ENCODE peak calls at places on chromosomes 7 and 10, in eight cellular contexts. One of them, this sample, is unnamed.

GRCh38 chr7:92417913-92418312 is 29.4 kb upstream of the GATAD1 start:
- DNase-seq in HCT116: no peak
- DNase-seq in A549: no peak
- DNase-seq in heart left ventricle: no peak
- DNase-seq in stomach: no peak
- DNase-seq in thyroid gland: peak; percentile 19
- DNase-seq in NB4: peak; percentile 12
- DNase-seq in upper lobe of left lung: no peak
- DNase-seq in this sample: no peak

GRCh38 chr7:51070163-51070562 is 246.4 kb downstream of the COBL start:
- DNase-seq in HCT116: no peak
- DNase-seq in A549: no peak
- DNase-seq in heart left ventricle: no peak
- DNase-seq in stomach: no peak
- DNase-seq in thyroid gland: no peak
- DNase-seq in NB4: no peak
- DNase-seq in upper lobe of left lung: no peak
- DNase-seq in this sample: no peak

GRCh38 chr10:75651452-75651851 is 220.0 kb downstream of the LRMDA start:
- DNase-seq in HCT116: peak; percentile 15
- DNase-seq in A549: peak; percentile 33
- DNase-seq in heart left ventricle: no peak
- DNase-seq in stomach: no peak
- DNase-seq in thyroid gland: peak; percentile 14
- DNase-seq in NB4: peak; percentile 62
- DNase-seq in upper lobe of left lung: no peak
- DNase-seq in this sample: no peak

GRCh38 chr7:25307624-25308023 is 79.3 kb upstream of the NPVF start:
- DNase-seq in HCT116: no peak
- DNase-seq in A549: no peak
- DNase-seq in heart left ventricle: no peak
- DNase-seq in stomach: no peak
- DNase-seq in thyroid gland: no peak
- DNase-seq in NB4: no peak
- DNase-seq in upper lobe of left lung: no peak
- DNase-seq in this sample: no peak

GRCh38 chr10:123556736-123557135 is 109.4 kb upstream of the GPR26 start:
- DNase-seq in HCT116: no peak
- DNase-seq in A549: no peak
- DNase-seq in heart left ventricle: no peak
- DNase-seq in stomach: no peak
- DNase-seq in thyroid gland: no peak
- DNase-seq in NB4: no peak
- DNase-seq in upper lobe of left lung: peak; percentile 50
- DNase-seq in this sample: no peak

GRCh38 chr10:134743-135600 is at the start of gene ZMYND11:
- DNase-seq in HCT116: no peak
- DNase-seq in A549: peak; percentile 59
- DNase-seq in heart left ventricle: peak; percentile 79
- DNase-seq in stomach: peak; percentile 67
- DNase-seq in thyroid gland: peak; percentile 79
- DNase-seq in NB4: peak; percentile 80
- DNase-seq in upper lobe of left lung: peak; percentile 95
- DNase-seq in this sample: peak; percentile 83

GRCh38 chr7:90625562-90625961 is 29.4 kb downstream of the CDK14 start:
- DNase-seq in HCT116: no peak
- DNase-seq in A549: no peak
- DNase-seq in heart left ventricle: peak; percentile 57
- DNase-seq in stomach: no peak
- DNase-seq in thyroid gland: peak; percentile 31
- DNase-seq in NB4: no peak
- DNase-seq in upper lobe of left lung: no peak
- DNase-seq in this sample: peak; percentile 68

GRCh38 chr7:102260856-102261255 is 25.8 kb upstream of the SH2B2 start:
- DNase-seq in HCT116: no peak
- DNase-seq in A549: no peak
- DNase-seq in heart left ventricle: peak; percentile 83
- DNase-seq in stomach: no peak
- DNase-seq in thyroid gland: peak; percentile 39
- DNase-seq in NB4: no peak
- DNase-seq in upper lobe of left lung: no peak
- DNase-seq in this sample: peak; percentile 38

GRCh38 chr7:98110249-98111022 is 3.8 kb downstream of the LMTK2 start:
- DNase-seq in HCT116: no peak
- DNase-seq in A549: peak; percentile 39
- DNase-seq in heart left ventricle: peak; percentile 50
- DNase-seq in stomach: peak; percentile 71
- DNase-seq in thyroid gland: peak; percentile 45
- DNase-seq in NB4: no peak
- DNase-seq in upper lobe of left lung: no peak
- DNase-seq in this sample: no peak

GRCh38 chr10:6536102-6536501 is 44.0 kb downstream of the PRKCQ start:
- DNase-seq in HCT116: no peak
- DNase-seq in A549: no peak
- DNase-seq in heart left ventricle: no peak
- DNase-seq in stomach: no peak
- DNase-seq in thyroid gland: no peak
- DNase-seq in NB4: no peak
- DNase-seq in upper lobe of left lung: no peak
- DNase-seq in this sample: no peak

GRCh38 chr7:105496501-105496900 is 25.6 kb downstream of the PUS7 start:
- DNase-seq in HCT116: no peak
- DNase-seq in A549: no peak
- DNase-seq in heart left ventricle: no peak
- DNase-seq in stomach: no peak
- DNase-seq in thyroid gland: no peak
- DNase-seq in NB4: no peak
- DNase-seq in upper lobe of left lung: no peak
- DNase-seq in this sample: no peak

GRCh38 chr7:93620057-93620456 is 45.5 kb upstream of the CALCR start:
- DNase-seq in HCT116: no peak
- DNase-seq in A549: no peak
- DNase-seq in heart left ventricle: no peak
- DNase-seq in stomach: no peak
- DNase-seq in thyroid gland: no peak
- DNase-seq in NB4: no peak
- DNase-seq in upper lobe of left lung: no peak
- DNase-seq in this sample: no peak

GRCh38 chr7:139703468-139704307 is 74.1 kb downstream of the HIPK2 start:
- DNase-seq in HCT116: no peak
- DNase-seq in A549: no peak
- DNase-seq in heart left ventricle: no peak
- DNase-seq in stomach: no peak
- DNase-seq in thyroid gland: no peak
- DNase-seq in NB4: no peak
- DNase-seq in upper lobe of left lung: no peak
- DNase-seq in this sample: no peak
- TF ChIP-seq POLR2A in HCT116: no peak
- TF ChIP-seq POLR2A in A549: no peak
- TF ChIP-seq POLR2A in heart left ventricle: no peak
- TF ChIP-seq POLR2A in stomach: no peak
- TF ChIP-seq POLR2A in thyroid gland: no peak
- TF ChIP-seq POLR2A in NB4: no peak
- TF ChIP-seq POLR2A in upper lobe of left lung: no peak
- TF ChIP-seq POLR2A in this sample: no peak

GRCh38 chr10:133224076-133224475 is 5.9 kb upstream of the UTF1 start:
- DNase-seq in HCT116: no peak
- DNase-seq in A549: no peak
- DNase-seq in heart left ventricle: no peak
- DNase-seq in stomach: no peak
- DNase-seq in thyroid gland: no peak
- DNase-seq in NB4: no peak
- DNase-seq in upper lobe of left lung: peak; percentile 77
- DNase-seq in this sample: no peak

GRCh38 chr10:133227256-133227655 is 2.8 kb upstream of the UTF1 start:
- DNase-seq in HCT116: no peak
- DNase-seq in A549: no peak
- DNase-seq in heart left ventricle: no peak
- DNase-seq in stomach: no peak
- DNase-seq in thyroid gland: no peak
- DNase-seq in NB4: no peak
- DNase-seq in upper lobe of left lung: peak; percentile 56
- DNase-seq in this sample: no peak

GRCh38 chr10:133226251-133226808 is 3.7 kb upstream of the UTF1 start:
- DNase-seq in HCT116: no peak
- DNase-seq in A549: no peak
- DNase-seq in heart left ventricle: no peak
- DNase-seq in stomach: no peak
- DNase-seq in thyroid gland: no peak
- DNase-seq in NB4: no peak
- DNase-seq in upper lobe of left lung: peak; percentile 65
- DNase-seq in this sample: no peak

GRCh38 chr10:133225707-133226191 is 4.3 kb upstream of the UTF1 start:
- DNase-seq in HCT116: no peak
- DNase-seq in A549: no peak
- DNase-seq in heart left ventricle: no peak
- DNase-seq in stomach: no peak
- DNase-seq in thyroid gland: peak; percentile 10
- DNase-seq in NB4: no peak
- DNase-seq in upper lobe of left lung: peak; percentile 76
- DNase-seq in this sample: no peak

GRCh38 chr10:133224861-133225366 is 5.1 kb upstream of the UTF1 start:
- DNase-seq in HCT116: no peak
- DNase-seq in A549: no peak
- DNase-seq in heart left ventricle: no peak
- DNase-seq in stomach: no peak
- DNase-seq in thyroid gland: peak; percentile 78
- DNase-seq in NB4: peak; percentile 63
- DNase-seq in upper lobe of left lung: peak; percentile 54
- DNase-seq in this sample: peak; percentile 81
- TF ChIP-seq POLR2A in HCT116: no peak
- TF ChIP-seq POLR2A in A549: no peak
- TF ChIP-seq POLR2A in heart left ventricle: no peak
- TF ChIP-seq POLR2A in stomach: no peak
- TF ChIP-seq POLR2A in thyroid gland: no peak
- TF ChIP-seq POLR2A in NB4: no peak
- TF ChIP-seq POLR2A in upper lobe of left lung: no peak
- TF ChIP-seq POLR2A in this sample: no peak

DNA sequence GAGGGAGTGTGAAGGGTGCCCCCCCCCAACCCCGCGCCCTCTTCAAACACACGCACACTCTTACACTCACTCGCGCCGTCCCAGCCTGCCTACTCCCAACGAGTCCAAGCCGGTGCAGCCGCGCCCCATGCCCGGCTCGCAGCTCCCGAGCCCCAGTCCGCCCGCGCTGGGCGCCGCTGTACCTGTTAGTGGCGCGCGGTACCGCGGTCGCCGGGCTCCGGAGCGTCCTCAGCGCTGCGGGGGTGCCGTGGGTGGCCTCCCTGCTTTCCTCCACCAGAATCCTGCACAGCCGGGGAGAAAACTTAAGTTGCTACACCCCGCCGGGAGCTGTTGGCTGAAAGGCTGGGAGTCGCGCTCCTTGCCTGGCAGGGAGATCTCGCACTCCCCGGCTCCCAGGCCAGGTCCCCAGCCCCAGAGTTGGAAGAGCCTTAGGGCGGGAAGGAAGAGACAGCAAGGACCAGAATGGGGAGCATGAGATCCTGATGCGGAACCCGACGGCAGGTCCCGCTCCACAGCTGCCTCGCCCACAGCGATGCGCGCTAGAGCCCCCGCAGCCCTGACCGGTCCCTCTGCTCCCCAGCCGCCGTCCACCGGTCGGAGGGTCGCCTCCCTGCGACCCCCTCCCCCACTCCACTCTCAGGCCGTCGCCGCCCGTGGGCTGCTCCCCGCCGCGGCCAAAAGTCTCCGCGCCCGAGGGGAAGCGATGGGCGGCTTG is 861 bp downstream of the ST8SIA6 start:
- DNase-seq in HCT116: no peak
- DNase-seq in A549: peak; percentile 46
- DNase-seq in heart left ventricle: peak; percentile 49
- DNase-seq in stomach: peak; percentile 41
- DNase-seq in thyroid gland: peak; percentile 35
- DNase-seq in NB4: no peak
- DNase-seq in upper lobe of left lung: peak; percentile 89
- DNase-seq in this sample: peak; percentile 53
- TF ChIP-seq POLR2A in HCT116: no peak
- TF ChIP-seq POLR2A in A549: no peak
- TF ChIP-seq POLR2A in heart left ventricle: no peak
- TF ChIP-seq POLR2A in stomach: no peak
- TF ChIP-seq POLR2A in thyroid gland: no peak
- TF ChIP-seq POLR2A in NB4: no peak
- TF ChIP-seq POLR2A in upper lobe of left lung: no peak
- TF ChIP-seq POLR2A in this sample: no peak

GRCh38 chr7:2734084-2734601 is 46.1 kb downstream of the AMZ1 start:
- DNase-seq in HCT116: no peak
- DNase-seq in A549: no peak
- DNase-seq in heart left ventricle: no peak
- DNase-seq in stomach: peak; percentile 18
- DNase-seq in thyroid gland: no peak
- DNase-seq in NB4: peak; percentile 88
- DNase-seq in upper lobe of left lung: no peak
- DNase-seq in this sample: peak; percentile 38

GRCh38 chr7:2736411-2736914 is 48.5 kb downstream of the AMZ1 start:
- DNase-seq in HCT116: no peak
- DNase-seq in A549: no peak
- DNase-seq in heart left ventricle: no peak
- DNase-seq in stomach: peak; percentile 20
- DNase-seq in thyroid gland: no peak
- DNase-seq in NB4: peak; percentile 57
- DNase-seq in upper lobe of left lung: peak; percentile 47
- DNase-seq in this sample: peak; percentile 18

GRCh38 chr7:2732959-2733584 is 45.1 kb downstream of the AMZ1 start:
- DNase-seq in HCT116: no peak
- DNase-seq in A549: no peak
- DNase-seq in heart left ventricle: peak; percentile 82
- DNase-seq in stomach: peak; percentile 74
- DNase-seq in thyroid gland: no peak
- DNase-seq in NB4: peak; percentile 68
- DNase-seq in upper lobe of left lung: no peak
- DNase-seq in this sample: peak; percentile 64

GRCh38 chr7:2735744-2736143 is 47.7 kb downstream of the AMZ1 start:
- DNase-seq in HCT116: no peak
- DNase-seq in A549: no peak
- DNase-seq in heart left ventricle: no peak
- DNase-seq in stomach: peak; percentile 20
- DNase-seq in thyroid gland: no peak
- DNase-seq in NB4: no peak
- DNase-seq in upper lobe of left lung: no peak
- DNase-seq in this sample: peak; percentile 24

DNA sequence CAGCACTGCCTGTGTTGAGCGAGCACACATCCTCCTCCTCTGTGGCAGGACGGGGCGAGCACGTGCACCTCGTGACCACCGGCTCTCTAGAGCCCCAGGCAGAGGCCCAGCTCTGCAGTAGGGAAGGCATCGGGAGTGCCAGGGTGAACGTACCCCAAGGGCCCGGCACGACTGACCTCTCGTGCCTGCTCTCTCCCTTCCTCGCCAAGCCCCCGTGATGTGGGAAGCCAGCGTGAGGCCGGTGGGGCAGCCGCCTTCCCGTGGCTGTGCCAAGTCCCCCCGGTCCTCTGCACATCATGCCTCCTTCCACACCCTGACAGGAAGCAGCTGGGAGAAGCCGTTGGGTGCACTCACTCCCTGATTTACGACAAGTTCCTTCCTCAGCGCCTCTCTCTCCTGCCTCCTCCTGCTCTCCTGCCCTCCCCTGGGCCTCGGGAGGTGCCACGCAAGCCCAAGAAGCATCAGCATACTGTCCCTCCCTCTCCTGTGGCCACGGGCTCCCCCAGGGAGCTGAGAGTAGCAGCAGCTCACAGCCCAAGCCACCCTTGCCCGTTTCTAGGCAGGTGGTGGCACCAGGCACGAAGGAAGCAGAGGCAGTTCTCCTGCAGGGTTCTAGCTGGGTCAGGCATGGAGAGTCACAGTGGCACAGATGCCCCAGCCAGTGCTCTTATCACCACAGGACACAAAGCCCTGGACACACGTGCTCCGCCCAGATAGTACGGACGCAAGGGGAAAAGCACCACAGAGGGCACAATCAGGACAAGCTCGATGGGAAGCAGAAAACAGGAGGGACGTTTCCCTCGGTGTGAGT is 47.0 kb downstream of the AMZ1 start:
- DNase-seq in HCT116: no peak
- DNase-seq in A549: no peak
- DNase-seq in heart left ventricle: peak; percentile 70
- DNase-seq in stomach: peak; percentile 26
- DNase-seq in thyroid gland: no peak
- DNase-seq in NB4: peak; percentile 100
- DNase-seq in upper lobe of left lung: peak; percentile 76
- DNase-seq in this sample: peak; percentile 77
- TF ChIP-seq POLR2A in HCT116: no peak
- TF ChIP-seq POLR2A in A549: no peak
- TF ChIP-seq POLR2A in heart left ventricle: no peak
- TF ChIP-seq POLR2A in stomach: no peak
- TF ChIP-seq POLR2A in thyroid gland: no peak
- TF ChIP-seq POLR2A in NB4: peak; percentile 72
- TF ChIP-seq POLR2A in upper lobe of left lung: no peak
- TF ChIP-seq POLR2A in this sample: no peak

This sample was measured in ovary.